ENCODE peak calls at places on chromosomes 12 and 14, in eight cellular contexts. One of them, this sample, is unnamed.

GRCh38 chr12:53543539-53543938 is 36.3 kb upstream of the NPFF start:
- DNase-seq in HFFc6: peak; percentile 71
- DNase-seq in IMR-90: peak; percentile 73
- DNase-seq in brain microvascular endothelial cell: peak; percentile 65
- DNase-seq in right lobe of liver: peak; percentile 58
- DNase-seq in suprapubic skin: peak; percentile 68
- DNase-seq in stomach: peak; percentile 48
- DNase-seq in astrocyte of the spinal cord: peak; percentile 78
- DNase-seq in this sample: peak; percentile 62

GRCh38 chr12:122989443-122989839 is 9.0 kb downstream of the ARL6IP4 start:
- DNase-seq in HFFc6: no peak
- DNase-seq in stomach: no peak
- DNase-seq in brain microvascular endothelial cell: no peak
- DNase-seq in astrocyte of the spinal cord: no peak
- DNase-seq in IMR-90: no peak
- DNase-seq in suprapubic skin: no peak
- DNase-seq in right lobe of liver: no peak
- DNase-seq in this sample: no peak

GRCh38 chr14:99632410-99633035 is 12.4 kb upstream of the HHIPL1 start:
- DNase-seq in suprapubic skin: no peak
- DNase-seq in stomach: no peak
- DNase-seq in right lobe of liver: no peak
- DNase-seq in brain microvascular endothelial cell: no peak
- DNase-seq in HFFc6: no peak
- DNase-seq in IMR-90: no peak
- DNase-seq in astrocyte of the spinal cord: no peak
- DNase-seq in this sample: no peak

GRCh38 chr12:115341442-115341841 is 657.5 kb upstream of the TBX3 start:
- DNase-seq in brain microvascular endothelial cell: peak; percentile 99
- DNase-seq in stomach: peak; percentile 36
- DNase-seq in suprapubic skin: peak; percentile 94
- DNase-seq in HFFc6: peak; percentile 99
- DNase-seq in right lobe of liver: no peak
- DNase-seq in astrocyte of the spinal cord: peak; percentile 99
- DNase-seq in IMR-90: peak; percentile 100
- DNase-seq in this sample: no peak

GRCh38 chr12:132447731-132448452 is 42.1 kb upstream of the FBRSL1 start:
- DNase-seq in stomach: no peak
- DNase-seq in IMR-90: no peak
- DNase-seq in suprapubic skin: no peak
- DNase-seq in HFFc6: no peak
- DNase-seq in right lobe of liver: no peak
- DNase-seq in brain microvascular endothelial cell: no peak
- DNase-seq in astrocyte of the spinal cord: no peak
- DNase-seq in this sample: no peak

GRCh38 chr14:102827716-102828115 is 50.5 kb downstream of the TRAF3 start:
- DNase-seq in IMR-90: peak; percentile 23
- DNase-seq in astrocyte of the spinal cord: peak; percentile 48
- DNase-seq in right lobe of liver: no peak
- DNase-seq in brain microvascular endothelial cell: no peak
- DNase-seq in stomach: no peak
- DNase-seq in suprapubic skin: no peak
- DNase-seq in HFFc6: no peak
- DNase-seq in this sample: no peak

GRCh38 chr12:16939871-16940306 is 333.9 kb upstream of the LMO3 start:
- DNase-seq in astrocyte of the spinal cord: peak; percentile 60
- DNase-seq in suprapubic skin: no peak
- DNase-seq in stomach: peak; percentile 44
- DNase-seq in right lobe of liver: peak; percentile 64
- DNase-seq in HFFc6: peak; percentile 61
- DNase-seq in brain microvascular endothelial cell: peak; percentile 50
- DNase-seq in IMR-90: peak; percentile 8
- DNase-seq in this sample: no peak

GRCh38 chr14:31024577-31025334 is 693 bp upstream of the AP4S1 start:
- DNase-seq in brain microvascular endothelial cell: no peak
- DNase-seq in IMR-90: peak; percentile 41
- DNase-seq in astrocyte of the spinal cord: peak; percentile 34
- DNase-seq in right lobe of liver: no peak
- DNase-seq in stomach: no peak
- DNase-seq in suprapubic skin: no peak
- DNase-seq in HFFc6: peak; percentile 25
- DNase-seq in this sample: no peak

GRCh38 chr12:42794811-42795210 is 205.3 kb upstream of the PRICKLE1 start:
- DNase-seq in right lobe of liver: no peak
- DNase-seq in brain microvascular endothelial cell: peak; percentile 12
- DNase-seq in stomach: no peak
- DNase-seq in IMR-90: peak; percentile 79
- DNase-seq in astrocyte of the spinal cord: peak; percentile 35
- DNase-seq in HFFc6: peak; percentile 57
- DNase-seq in suprapubic skin: no peak
- DNase-seq in this sample: no peak

GRCh38 chr14:39731912-39732311 is 299.7 kb upstream of the FBXO33 start:
- DNase-seq in astrocyte of the spinal cord: no peak
- DNase-seq in right lobe of liver: no peak
- DNase-seq in brain microvascular endothelial cell: no peak
- DNase-seq in suprapubic skin: no peak
- DNase-seq in IMR-90: no peak
- DNase-seq in stomach: no peak
- DNase-seq in HFFc6: no peak
- DNase-seq in this sample: no peak

GRCh38 chr12:111349748-111350520 is 19.0 kb downstream of the PHETA1 start:
- DNase-seq in right lobe of liver: no peak
- DNase-seq in stomach: no peak
- DNase-seq in suprapubic skin: no peak
- DNase-seq in HFFc6: no peak
- DNase-seq in brain microvascular endothelial cell: no peak
- DNase-seq in astrocyte of the spinal cord: no peak
- DNase-seq in IMR-90: no peak
- DNase-seq in this sample: no peak

GRCh38 chr14:73728106-73729014 is 14.2 kb upstream of the PNMA1 start:
- DNase-seq in HFFc6: peak; percentile 53
- DNase-seq in suprapubic skin: peak; percentile 90
- DNase-seq in brain microvascular endothelial cell: peak; percentile 63
- DNase-seq in right lobe of liver: peak; percentile 90
- DNase-seq in stomach: peak; percentile 91
- DNase-seq in astrocyte of the spinal cord: peak; percentile 67
- DNase-seq in IMR-90: peak; percentile 63
- DNase-seq in this sample: peak; percentile 92

GRCh38 chr14:52355016-52355430 is 40.9 kb downstream of the PTGER2 start:
- DNase-seq in right lobe of liver: no peak
- DNase-seq in HFFc6: peak; percentile 92
- DNase-seq in IMR-90: peak; percentile 95
- DNase-seq in stomach: no peak
- DNase-seq in brain microvascular endothelial cell: peak; percentile 79
- DNase-seq in suprapubic skin: no peak
- DNase-seq in astrocyte of the spinal cord: peak; percentile 94
- DNase-seq in this sample: no peak

GRCh38 chr12:82833461-82833860 is 146.8 kb downstream of the TMTC2 start:
- DNase-seq in IMR-90: no peak
- DNase-seq in brain microvascular endothelial cell: no peak
- DNase-seq in HFFc6: no peak
- DNase-seq in stomach: no peak
- DNase-seq in suprapubic skin: no peak
- DNase-seq in right lobe of liver: no peak
- DNase-seq in astrocyte of the spinal cord: no peak
- DNase-seq in this sample: no peak

GRCh38 chr14:101961011-101961721 is 3.2 kb upstream of the DYNC1H1 start:
- DNase-seq in IMR-90: peak; percentile 76
- DNase-seq in brain microvascular endothelial cell: peak; percentile 71
- DNase-seq in stomach: peak; percentile 82
- DNase-seq in right lobe of liver: peak; percentile 76
- DNase-seq in astrocyte of the spinal cord: peak; percentile 79
- DNase-seq in HFFc6: peak; percentile 67
- DNase-seq in suprapubic skin: peak; percentile 85
- DNase-seq in this sample: peak; percentile 54

GRCh38 chr14:34676516-34677211 is 37.7 kb downstream of the CFL2 start:
- DNase-seq in HFFc6: no peak
- DNase-seq in astrocyte of the spinal cord: no peak
- DNase-seq in stomach: no peak
- DNase-seq in IMR-90: no peak
- DNase-seq in brain microvascular endothelial cell: no peak
- DNase-seq in right lobe of liver: no peak
- DNase-seq in suprapubic skin: no peak
- DNase-seq in this sample: no peak

GRCh38 chr14:89900822-89901221 is 53.7 kb downstream of the EFCAB11 start:
- DNase-seq in HFFc6: no peak
- DNase-seq in suprapubic skin: no peak
- DNase-seq in right lobe of liver: no peak
- DNase-seq in astrocyte of the spinal cord: no peak
- DNase-seq in brain microvascular endothelial cell: no peak
- DNase-seq in stomach: no peak
- DNase-seq in IMR-90: peak; percentile 83
- DNase-seq in this sample: no peak

GRCh38 chr14:23883684-23884540 is 69.7 kb upstream of the DHRS4 start:
- DNase-seq in astrocyte of the spinal cord: no peak
- DNase-seq in right lobe of liver: no peak
- DNase-seq in IMR-90: no peak
- DNase-seq in brain microvascular endothelial cell: no peak
- DNase-seq in stomach: peak; percentile 32
- DNase-seq in suprapubic skin: no peak
- DNase-seq in HFFc6: no peak
- DNase-seq in this sample: no peak

GRCh38 chr12:39354955-39355354 is 88.0 kb downstream of the KIF21A start:
- DNase-seq in HFFc6: no peak
- DNase-seq in suprapubic skin: no peak
- DNase-seq in IMR-90: no peak
- DNase-seq in astrocyte of the spinal cord: no peak
- DNase-seq in right lobe of liver: no peak
- DNase-seq in brain microvascular endothelial cell: no peak
- DNase-seq in stomach: no peak
- DNase-seq in this sample: no peak

GRCh38 chr14:77151918-77152588 is 10.5 kb upstream of the ZDHHC22 start:
- DNase-seq in IMR-90: peak; percentile 28
- DNase-seq in stomach: no peak
- DNase-seq in suprapubic skin: no peak
- DNase-seq in right lobe of liver: no peak
- DNase-seq in brain microvascular endothelial cell: no peak
- DNase-seq in astrocyte of the spinal cord: no peak
- DNase-seq in HFFc6: peak; percentile 19
- DNase-seq in this sample: no peak

GRCh38 chr14:77153802-77154201 is 12.2 kb upstream of the ZDHHC22 start:
- DNase-seq in astrocyte of the spinal cord: no peak
- DNase-seq in HFFc6: no peak
- DNase-seq in IMR-90: no peak
- DNase-seq in right lobe of liver: no peak
- DNase-seq in stomach: no peak
- DNase-seq in suprapubic skin: no peak
- DNase-seq in brain microvascular endothelial cell: no peak
- DNase-seq in this sample: no peak

GRCh38 chr14:77154421-77154820 is 12.8 kb upstream of the ZDHHC22 start:
- DNase-seq in IMR-90: no peak
- DNase-seq in brain microvascular endothelial cell: no peak
- DNase-seq in suprapubic skin: no peak
- DNase-seq in right lobe of liver: no peak
- DNase-seq in astrocyte of the spinal cord: no peak
- DNase-seq in HFFc6: no peak
- DNase-seq in stomach: no peak
- DNase-seq in this sample: no peak

GRCh38 chr14:77148510-77149231 is 7.1 kb upstream of the ZDHHC22 start:
- DNase-seq in stomach: no peak
- DNase-seq in right lobe of liver: no peak
- DNase-seq in HFFc6: no peak
- DNase-seq in astrocyte of the spinal cord: no peak
- DNase-seq in brain microvascular endothelial cell: no peak
- DNase-seq in IMR-90: no peak
- DNase-seq in suprapubic skin: no peak
- DNase-seq in this sample: no peak

DNA sequence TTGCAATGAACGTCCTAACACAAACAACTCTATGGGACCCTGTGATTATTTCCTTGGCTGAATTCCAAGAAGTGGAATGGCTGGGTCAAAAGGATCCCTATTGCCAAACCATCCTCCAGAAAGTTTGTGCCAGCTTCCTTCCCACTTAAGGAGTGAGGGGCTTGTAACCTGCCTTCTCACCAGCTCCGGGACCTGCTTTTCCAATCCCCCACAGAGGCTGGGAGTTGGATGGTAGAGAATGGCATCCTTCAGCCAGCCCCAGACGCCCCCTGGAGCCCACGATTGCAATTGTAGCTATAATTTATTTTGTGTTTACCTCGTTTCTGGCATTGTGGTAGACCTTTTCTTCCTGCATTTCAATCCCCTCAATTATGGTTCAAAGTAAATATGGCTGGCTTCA is 9.7 kb upstream of the ZDHHC22 start:
- DNase-seq in HFFc6: peak; percentile 19
- DNase-seq in suprapubic skin: no peak
- DNase-seq in astrocyte of the spinal cord: no peak
- DNase-seq in brain microvascular endothelial cell: no peak
- DNase-seq in IMR-90: no peak
- DNase-seq in stomach: no peak
- DNase-seq in right lobe of liver: no peak
- DNase-seq in this sample: no peak
- TF ChIP-seq CTCF in HFFc6: peak; percentile 75
- TF ChIP-seq CTCF in suprapubic skin: no peak
- TF ChIP-seq CTCF in astrocyte of the spinal cord: peak; percentile 66
- TF ChIP-seq CTCF in brain microvascular endothelial cell: peak; percentile 81
- TF ChIP-seq CTCF in IMR-90: peak; percentile 49
- TF ChIP-seq CTCF in stomach: no peak
- TF ChIP-seq CTCF in right lobe of liver: peak; percentile 14
- TF ChIP-seq CTCF in this sample: no peak

GRCh38 chr12:96617178-96617577 is 127.8 kb downstream of the CFAP54 start:
- DNase-seq in astrocyte of the spinal cord: no peak
- DNase-seq in stomach: no peak
- DNase-seq in HFFc6: no peak
- DNase-seq in IMR-90: no peak
- DNase-seq in right lobe of liver: no peak
- DNase-seq in brain microvascular endothelial cell: no peak
- DNase-seq in suprapubic skin: no peak
- DNase-seq in this sample: no peak
- TF ChIP-seq CTCF in astrocyte of the spinal cord: peak; percentile 9
- TF ChIP-seq CTCF in stomach: no peak
- TF ChIP-seq CTCF in HFFc6: peak; percentile 57
- TF ChIP-seq CTCF in IMR-90: no peak
- TF ChIP-seq CTCF in right lobe of liver: no peak
- TF ChIP-seq CTCF in brain microvascular endothelial cell: peak; percentile 19
- TF ChIP-seq CTCF in suprapubic skin: no peak
- TF ChIP-seq CTCF in this sample: no peak

GRCh38 chr12:103401421-103401820 is 94.3 kb downstream of the C12orf42 start:
- DNase-seq in brain microvascular endothelial cell: no peak
- DNase-seq in stomach: no peak
- DNase-seq in astrocyte of the spinal cord: no peak
- DNase-seq in HFFc6: no peak
- DNase-seq in suprapubic skin: no peak
- DNase-seq in IMR-90: no peak
- DNase-seq in right lobe of liver: no peak
- DNase-seq in this sample: no peak
- TF ChIP-seq CTCF in brain microvascular endothelial cell: no peak
- TF ChIP-seq CTCF in stomach: no peak
- TF ChIP-seq CTCF in astrocyte of the spinal cord: no peak
- TF ChIP-seq CTCF in HFFc6: no peak
- TF ChIP-seq CTCF in suprapubic skin: no peak
- TF ChIP-seq CTCF in IMR-90: no peak
- TF ChIP-seq CTCF in right lobe of liver: no peak
- TF ChIP-seq CTCF in this sample: no peak

DNA sequence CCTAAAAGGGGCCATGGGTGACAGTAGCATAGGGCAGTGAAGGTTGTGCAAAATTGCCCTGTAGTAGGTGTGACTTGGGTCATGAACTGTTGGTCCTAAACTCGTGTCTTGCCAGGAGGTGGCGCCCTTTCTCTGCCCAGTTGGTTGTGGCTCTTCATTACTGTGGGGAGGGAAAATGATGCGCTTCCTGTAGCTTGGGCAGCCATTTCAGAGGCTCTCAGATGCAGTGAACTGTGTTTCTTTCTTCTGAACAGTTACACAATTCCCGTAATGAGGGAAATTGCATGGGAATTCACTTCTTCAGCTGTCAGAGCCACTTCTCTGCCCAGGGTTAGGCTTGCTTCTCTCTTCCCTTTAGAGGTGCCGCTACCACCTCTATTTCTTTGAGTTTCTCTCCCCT is 148.1 kb upstream of the NRXN3 start:
- DNase-seq in right lobe of liver: peak; percentile 49
- DNase-seq in suprapubic skin: no peak
- DNase-seq in brain microvascular endothelial cell: peak; percentile 20
- DNase-seq in astrocyte of the spinal cord: peak; percentile 47
- DNase-seq in HFFc6: peak; percentile 55
- DNase-seq in stomach: peak; percentile 67
- DNase-seq in IMR-90: peak; percentile 16
- DNase-seq in this sample: no peak
- TF ChIP-seq CTCF in right lobe of liver: no peak
- TF ChIP-seq CTCF in suprapubic skin: no peak
- TF ChIP-seq CTCF in brain microvascular endothelial cell: peak; percentile 63
- TF ChIP-seq CTCF in astrocyte of the spinal cord: peak; percentile 61
- TF ChIP-seq CTCF in HFFc6: peak; percentile 83
- TF ChIP-seq CTCF in stomach: peak; percentile 59
- TF ChIP-seq CTCF in IMR-90: peak; percentile 48
- TF ChIP-seq CTCF in this sample: no peak